ENCODE peak calls at places on chromosomes 12 and 14, in nine cellular contexts. T, A, P, N, C, V, J, H and E are unnamed samples.

GRCh38 chr12:53981652-53982565 is 3.0 kb upstream of the HOXC10 start:
- DNase-seq in A (no peak), C (no peak), P (no peak), V (no peak), T (no peak), H (no peak), N (no peak), J (no peak), E (no peak)

GRCh38 chr12:106631150-106631549 is 48.3 kb downstream of the RFX4 start:
- DNase-seq in H (no peak), N (no peak), P (no peak), A (no peak), V (no peak), T (no peak), J (no peak), C (no peak), E (no peak)

GRCh38 chr12:56221233-56221756 is 427 bp downstream of the RNF41 start:
- DNase-seq in P (no peak), V (peak), T (peak), J (no peak), H (no peak), N (peak), C (peak), A (peak), E (no peak)

GRCh38 chr14:93994919-93995682 is 2.0 kb upstream of the CCDC197 start:
- DNase-seq in T (peak), V (peak), N (peak), P (no peak), C (peak), J (no peak), H (no peak), A (peak), E (no peak)

GRCh38 chr12:123029550-123029949 is 49.1 kb downstream of the ARL6IP4 start:
- DNase-seq in H (no peak), J (no peak), N (no peak), C (no peak), A (no peak), V (no peak), P (no peak), T (no peak), E (no peak)

GRCh38 chr12:89464974-89465592 is 59.5 kb downstream of the GALNT4 start:
- DNase-seq in A (peak), J (no peak), N (no peak), H (no peak), C (no peak), T (no peak), P (no peak), V (no peak), E (no peak)

GRCh38 chr14:81323621-81324400 is 76.3 kb downstream of the STON2 start:
- DNase-seq in A (peak), J (peak), T (no peak), C (no peak), N (no peak), H (no peak), V (no peak), P (no peak), E (no peak)

GRCh38 chr12:56158926-56159461 is 835 bp downstream of the MYL6 start:
- DNase-seq in V (peak), N (peak), P (no peak), T (peak), J (peak), A (peak), C (peak), H (no peak), E (peak)

GRCh38 chr12:25694072-25694471 is 141.0 kb upstream of the LMNTD1 start:
- DNase-seq in C (no peak), J (no peak), N (peak), P (no peak), V (no peak), T (peak), H (peak), A (peak), E (no peak)

GRCh38 chr12:25692115-25693035 is 139.3 kb upstream of the LMNTD1 start:
- DNase-seq in P (no peak), A (peak), J (no peak), T (peak), N (peak), V (no peak), H (no peak), C (no peak), E (no peak)

GRCh38 chr12:25690996-25691864 is 138.1 kb upstream of the LMNTD1 start:
- DNase-seq in P (no peak), A (no peak), T (peak), H (no peak), C (no peak), N (peak), J (no peak), V (no peak), E (no peak)

GRCh38 chr12:25689996-25690501 is 137.0 kb upstream of the LMNTD1 start:
- DNase-seq in J (peak), H (peak), T (peak), A (peak), V (no peak), P (no peak), N (peak), C (no peak), E (no peak)

GRCh38 chr12:25691865-25692114 is 138.7 kb upstream of the LMNTD1 start:
- DNase-seq in T (no peak), H (no peak), P (no peak), N (peak), J (no peak), C (no peak), A (no peak), V (no peak), E (no peak)
- H3K4me3 ChIP-seq in T (peak), H (no peak), P (no peak), N (no peak), J (no peak), C (no peak), A (no peak), V (no peak), E (no peak)

DNA sequence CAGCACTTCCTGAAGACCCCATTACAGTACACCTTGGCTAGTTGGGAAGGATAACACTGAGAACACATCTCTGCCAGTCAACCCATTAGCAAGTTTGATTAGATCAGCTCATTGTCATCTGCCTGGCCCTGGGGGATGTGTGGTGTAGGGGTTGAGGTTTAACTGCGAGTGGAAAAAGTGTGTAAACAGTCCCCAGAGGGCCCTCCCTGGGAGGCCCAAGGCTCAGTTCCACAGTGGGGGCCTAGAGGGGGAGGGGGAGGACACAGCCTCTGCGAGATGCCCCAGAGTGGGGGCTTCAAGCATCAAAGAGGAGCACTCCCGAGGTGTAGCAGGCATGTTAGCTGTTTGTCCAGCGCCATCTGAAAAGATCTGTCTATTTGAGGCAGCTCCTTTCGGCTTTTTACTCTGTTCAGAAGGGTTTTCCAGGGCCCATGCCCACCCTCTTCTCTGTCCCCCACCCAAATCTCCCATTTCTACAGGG is 344 bp downstream of the LPAR5 start:
- DNase-seq in J (no peak), N (no peak), P (peak), H (no peak), A (no peak), V (no peak), T (no peak), C (no peak), E (no peak)
- H3K4me3 ChIP-seq in J (peak), N (no peak), P (peak), H (no peak), A (no peak), V (no peak), T (no peak), C (peak), E (no peak)

DNA sequence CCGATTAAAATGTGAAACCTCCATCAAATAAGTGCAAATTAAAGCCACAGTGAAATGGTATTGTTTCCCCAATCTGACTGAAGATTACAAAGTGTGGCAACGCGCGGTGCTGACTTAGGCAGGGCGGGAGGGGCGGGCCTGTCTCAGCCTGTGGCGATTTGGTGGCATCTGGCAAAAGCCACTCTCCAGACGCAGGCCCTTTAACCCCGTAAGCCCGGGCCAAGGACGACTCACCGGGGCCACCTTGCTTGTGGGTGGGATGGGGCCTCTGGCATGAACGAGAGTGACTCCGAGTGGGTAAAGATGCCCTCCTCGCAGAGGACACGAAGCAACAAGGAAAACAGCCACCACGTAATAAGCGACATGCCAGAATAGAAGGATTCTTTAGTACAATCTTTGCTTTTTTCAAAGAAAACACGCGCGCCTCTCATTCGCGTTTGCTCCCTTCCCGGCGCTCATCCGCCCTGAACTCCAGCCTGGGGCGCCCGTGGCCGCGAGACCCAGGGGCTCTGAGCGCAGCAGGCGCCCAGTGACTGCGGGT is 809 bp downstream of the DEGS2 start:
- DNase-seq in J (peak), P (no peak), C (no peak), N (no peak), H (no peak), T (no peak), A (no peak), V (no peak), E (no peak)
- H3K4me3 ChIP-seq in J (peak), P (peak), C (peak), N (no peak), H (no peak), T (no peak), A (no peak), V (peak), E (no peak)

GRCh38 chr12:78414071-78414470 is 450.5 kb upstream of the SYT1 start:
- DNase-seq in J (no peak), H (no peak), V (no peak), C (no peak), N (no peak), T (no peak), P (no peak), A (no peak), E (no peak)

GRCh38 chr12:78421011-78421410 is 443.6 kb upstream of the SYT1 start:
- DNase-seq in V (no peak), A (peak), P (no peak), J (no peak), T (peak), N (no peak), C (no peak), H (no peak), E (no peak)

GRCh38 chr12:78419513-78419912 is 445.1 kb upstream of the SYT1 start:
- DNase-seq in T (no peak), N (no peak), H (no peak), V (no peak), C (no peak), J (no peak), A (no peak), P (no peak), E (no peak)

GRCh38 chr12:78418919-78419318 is 445.7 kb upstream of the SYT1 start:
- DNase-seq in C (no peak), T (no peak), P (no peak), N (no peak), A (no peak), J (no peak), V (no peak), H (no peak), E (no peak)
- H3K4me3 ChIP-seq in C (no peak), T (no peak), P (no peak), N (no peak), A (no peak), J (no peak), V (no peak), H (no peak), E (no peak)

DNA sequence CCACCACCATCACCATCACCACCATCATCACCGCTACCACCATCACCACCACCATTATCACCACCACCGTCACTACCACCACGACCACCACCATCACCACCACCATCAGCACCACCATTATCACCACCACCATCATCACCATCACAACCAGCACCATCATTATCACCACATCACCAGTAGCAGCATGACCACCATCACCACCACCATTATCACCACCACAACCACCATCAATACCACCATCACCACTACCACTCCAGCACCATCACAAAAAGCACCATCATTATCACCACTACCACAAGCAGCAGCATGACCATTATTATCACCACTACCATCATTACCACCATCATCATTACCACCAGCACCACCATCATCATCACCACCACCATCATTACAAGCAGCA is 62.1 kb downstream of the MVK start:
- DNase-seq in A (no peak), H (no peak), N (no peak), V (no peak), C (no peak), P (no peak), J (no peak), T (no peak), E (no peak)
- H3K4me3 ChIP-seq in A (no peak), H (no peak), N (no peak), V (no peak), C (no peak), P (no peak), J (no peak), T (no peak), E (no peak)

DNA sequence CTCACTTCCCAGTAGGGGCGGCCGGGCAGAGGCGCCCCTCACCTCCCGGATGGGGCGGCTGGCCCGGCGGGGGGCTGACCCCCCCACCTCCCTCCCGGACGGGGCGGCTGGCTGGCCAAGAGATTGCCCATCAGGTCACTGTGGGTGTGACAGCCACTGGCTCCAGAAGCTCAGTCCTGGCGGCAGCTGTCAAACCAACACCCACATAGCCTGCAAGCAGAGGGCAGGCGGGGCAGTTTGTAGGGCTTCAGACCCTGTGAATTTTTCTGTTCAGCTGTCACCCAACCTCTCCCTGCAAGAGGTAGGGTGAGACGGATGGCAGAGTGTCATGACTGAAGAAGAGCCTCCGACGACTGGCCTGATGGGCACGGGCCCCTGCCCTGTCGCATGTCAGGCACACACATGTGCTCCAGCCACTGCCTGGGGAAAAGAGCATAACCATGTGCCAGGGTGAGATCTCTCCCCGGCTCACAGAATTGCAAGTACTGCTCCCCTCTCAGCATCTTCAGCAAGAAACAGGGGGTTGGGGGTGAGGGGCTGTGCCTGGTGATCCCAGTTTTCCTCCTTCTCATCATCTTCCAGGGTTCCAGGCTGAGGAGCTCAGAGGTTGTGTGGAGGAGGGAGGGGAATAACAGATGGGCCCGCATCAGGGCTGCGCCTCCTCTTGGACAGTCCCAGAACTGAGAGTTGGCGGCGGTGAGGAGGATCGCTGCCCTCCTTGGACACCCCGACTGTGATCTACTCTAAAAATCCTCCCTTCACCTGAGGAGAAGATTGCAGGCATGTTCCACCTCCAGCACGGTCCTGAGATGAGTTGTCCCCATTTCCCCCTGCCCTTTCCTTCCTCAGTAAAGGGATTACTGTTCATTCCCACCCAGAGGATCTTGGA is 11.2 kb upstream of the PRPH start:
- DNase-seq in H (no peak), N (no peak), P (no peak), V (no peak), C (peak), T (no peak), J (no peak), A (no peak), E (no peak)
- H3K4me3 ChIP-seq in H (no peak), N (no peak), P (no peak), V (no peak), C (no peak), T (no peak), J (no peak), A (no peak), E (no peak)

DNA sequence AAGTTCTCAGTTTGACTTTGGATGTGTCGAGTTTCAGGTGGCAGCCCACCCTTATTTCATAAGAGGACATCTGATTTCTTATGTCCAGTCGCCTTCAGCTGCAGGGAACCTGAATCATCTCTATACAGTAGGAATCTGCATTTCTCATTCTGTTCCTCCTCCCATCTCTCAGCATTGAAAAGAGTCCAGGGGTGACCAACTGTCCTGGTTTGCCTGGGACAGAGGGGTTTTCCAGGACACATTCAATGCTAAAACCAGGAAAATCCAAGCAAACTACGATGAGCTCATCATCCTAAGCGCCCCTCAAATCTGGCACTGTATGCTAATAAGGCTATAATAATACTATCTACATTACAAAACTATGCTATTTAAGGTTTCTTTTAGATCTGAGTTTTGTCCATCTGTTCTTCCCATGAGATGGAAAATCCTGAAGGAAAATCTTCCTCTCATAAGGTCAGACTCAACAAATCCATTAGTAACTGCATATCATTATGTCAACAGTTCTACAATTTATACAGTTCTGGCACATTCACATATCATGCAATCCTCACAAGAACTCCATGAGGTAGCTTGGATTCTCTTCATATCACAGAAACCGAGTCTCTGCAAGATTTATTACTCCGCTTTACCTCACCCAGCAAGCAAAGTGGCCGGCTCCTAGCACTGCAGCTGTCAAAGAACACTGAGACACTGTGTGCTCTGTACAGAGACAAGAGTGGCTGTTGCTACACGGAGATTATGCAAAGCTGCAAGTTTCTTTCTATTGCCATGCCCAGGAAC is 15.6 kb upstream of the CALM1 start:
- DNase-seq in H (no peak), V (peak), A (no peak), C (peak), P (no peak), N (peak), T (peak), J (no peak), E (no peak)
- H3K4me3 ChIP-seq in H (no peak), V (peak), A (no peak), C (peak), P (no peak), N (no peak), T (no peak), J (peak), E (no peak)